ENCODE peak calls at places on chromosome 7, in seven cellular contexts. One of them, this sample, is unnamed. For H3K4me1, the result is how much of the 10 kb centered on the place peaks cover.

GRCh38 chr7:41711283-41712064 is 8.6 kb upstream of the INHBA start:
- DNase-seq in IMR-90: peak
- DNase-seq in DND-41: peak
- DNase-seq in mucosa of descending colon: no peak
- DNase-seq in MM.1S: peak
- DNase-seq in uterus: no peak
- DNase-seq in Peyer's patch: peak
- DNase-seq in this sample: peak

GRCh38 chr7:4051696-4052095 is 630.4 kb upstream of the FOXK1 start:
- DNase-seq in IMR-90: no peak
- DNase-seq in DND-41: no peak
- DNase-seq in mucosa of descending colon: no peak
- DNase-seq in MM.1S: no peak
- DNase-seq in uterus: no peak
- DNase-seq in Peyer's patch: no peak
- DNase-seq in this sample: no peak

GRCh38 chr7:137801003-137801402 is 45.8 kb downstream of the DGKI start:
- DNase-seq in IMR-90: peak
- DNase-seq in DND-41: no peak
- DNase-seq in mucosa of descending colon: no peak
- DNase-seq in MM.1S: no peak
- DNase-seq in uterus: no peak
- DNase-seq in Peyer's patch: no peak
- DNase-seq in this sample: no peak

GRCh38 chr7:18855796-18856195 is 261.6 kb downstream of the TWIST1 start:
- DNase-seq in IMR-90: peak
- DNase-seq in DND-41: no peak
- DNase-seq in mucosa of descending colon: no peak
- DNase-seq in MM.1S: no peak
- DNase-seq in uterus: no peak
- DNase-seq in Peyer's patch: no peak
- DNase-seq in this sample: no peak

GRCh38 chr7:43491984-43492383 is 90.9 kb upstream of the STK17A start:
- DNase-seq in IMR-90: peak
- DNase-seq in DND-41: no peak
- DNase-seq in mucosa of descending colon: no peak
- DNase-seq in MM.1S: no peak
- DNase-seq in uterus: no peak
- DNase-seq in Peyer's patch: no peak
- DNase-seq in this sample: no peak

GRCh38 chr7:139775829-139776266 is 1.9 kb downstream of the HIPK2 start:
- DNase-seq in IMR-90: peak
- DNase-seq in DND-41: peak
- DNase-seq in mucosa of descending colon: no peak
- DNase-seq in MM.1S: peak
- DNase-seq in uterus: peak
- DNase-seq in Peyer's patch: peak
- DNase-seq in this sample: peak

GRCh38 chr7:143351060-143351459 is 11.5 kb downstream of the FAM131B start:
- DNase-seq in IMR-90: no peak
- DNase-seq in DND-41: no peak
- DNase-seq in mucosa of descending colon: no peak
- DNase-seq in MM.1S: no peak
- DNase-seq in uterus: no peak
- DNase-seq in Peyer's patch: no peak
- DNase-seq in this sample: no peak

GRCh38 chr7:121576148-121576921 is 180.2 kb upstream of the FAM3C start:
- DNase-seq in IMR-90: no peak
- DNase-seq in DND-41: no peak
- DNase-seq in mucosa of descending colon: no peak
- DNase-seq in MM.1S: no peak
- DNase-seq in uterus: no peak
- DNase-seq in Peyer's patch: no peak
- DNase-seq in this sample: no peak

GRCh38 chr7:27175626-27176342 is 1.7 kb upstream of the HOXA10 start:
- DNase-seq in IMR-90: no peak
- DNase-seq in DND-41: no peak
- DNase-seq in mucosa of descending colon: peak
- DNase-seq in MM.1S: no peak
- DNase-seq in uterus: peak
- DNase-seq in Peyer's patch: peak
- DNase-seq in this sample: no peak

GRCh38 chr7:142338633-142339501 is 81.0 kb upstream of the PRSS58 start:
- DNase-seq in IMR-90: peak
- DNase-seq in DND-41: peak
- DNase-seq in mucosa of descending colon: no peak
- DNase-seq in MM.1S: no peak
- DNase-seq in uterus: no peak
- DNase-seq in Peyer's patch: no peak
- DNase-seq in this sample: no peak

GRCh38 chr7:32061346-32061745 is 8.9 kb downstream of the PDE1C start:
- DNase-seq in IMR-90: no peak
- DNase-seq in DND-41: no peak
- DNase-seq in mucosa of descending colon: no peak
- DNase-seq in MM.1S: no peak
- DNase-seq in uterus: no peak
- DNase-seq in Peyer's patch: no peak
- DNase-seq in this sample: no peak

GRCh38 chr7:19575909-19576557 is 132.8 kb downstream of the POLR1F start:
- DNase-seq in IMR-90: no peak
- DNase-seq in DND-41: no peak
- DNase-seq in mucosa of descending colon: no peak
- DNase-seq in MM.1S: no peak
- DNase-seq in uterus: no peak
- DNase-seq in Peyer's patch: no peak
- DNase-seq in this sample: no peak

GRCh38 chr7:86914468-86915054 is 144.9 kb downstream of the ELAPOR2 start:
- DNase-seq in IMR-90: peak
- DNase-seq in DND-41: no peak
- DNase-seq in mucosa of descending colon: no peak
- DNase-seq in MM.1S: peak
- DNase-seq in uterus: no peak
- DNase-seq in Peyer's patch: no peak
- DNase-seq in this sample: no peak

GRCh38 chr7:51133992-51134391 is 182.6 kb downstream of the COBL start:
- DNase-seq in IMR-90: no peak
- DNase-seq in DND-41: no peak
- DNase-seq in mucosa of descending colon: no peak
- DNase-seq in MM.1S: no peak
- DNase-seq in uterus: no peak
- DNase-seq in Peyer's patch: no peak
- DNase-seq in this sample: no peak

GRCh38 chr7:7254319-7254718 is 72.0 kb downstream of the C1GALT1 start:
- DNase-seq in IMR-90: no peak
- DNase-seq in DND-41: no peak
- DNase-seq in mucosa of descending colon: no peak
- DNase-seq in MM.1S: no peak
- DNase-seq in uterus: no peak
- DNase-seq in Peyer's patch: no peak
- DNase-seq in this sample: no peak

GRCh38 chr7:111752022-111752582 is 189.8 kb upstream of the IMMP2L start:
- DNase-seq in IMR-90: peak
- DNase-seq in DND-41: peak
- DNase-seq in mucosa of descending colon: peak
- DNase-seq in MM.1S: peak
- DNase-seq in uterus: peak
- DNase-seq in Peyer's patch: peak
- DNase-seq in this sample: peak

GRCh38 chr7:112182749-112183148 is 23.4 kb downstream of the DOCK4 start:
- DNase-seq in IMR-90: no peak
- DNase-seq in DND-41: no peak
- DNase-seq in mucosa of descending colon: no peak
- DNase-seq in MM.1S: no peak
- DNase-seq in uterus: no peak
- DNase-seq in Peyer's patch: no peak
- DNase-seq in this sample: no peak

GRCh38 chr7:93232673-93233018 is 480 bp downstream of the VPS50 start:
- DNase-seq in IMR-90: no peak
- DNase-seq in DND-41: no peak
- DNase-seq in mucosa of descending colon: no peak
- DNase-seq in MM.1S: no peak
- DNase-seq in uterus: no peak
- DNase-seq in Peyer's patch: no peak
- DNase-seq in this sample: no peak

GRCh38 chr7:1534330-1535099 is 4.0 kb downstream of the MAFK start:
- DNase-seq in IMR-90: no peak
- DNase-seq in DND-41: no peak
- DNase-seq in mucosa of descending colon: peak
- DNase-seq in MM.1S: no peak
- DNase-seq in uterus: no peak
- DNase-seq in Peyer's patch: no peak
- DNase-seq in this sample: no peak
- H3K4me1 ChIP-seq in IMR-90: under half
- H3K4me1 ChIP-seq in DND-41: under half
- H3K4me1 ChIP-seq in mucosa of descending colon: under half
- H3K4me1 ChIP-seq in MM.1S: under half
- H3K4me1 ChIP-seq in uterus: under half
- H3K4me1 ChIP-seq in Peyer's patch: half or more
- H3K4me1 ChIP-seq in this sample: under half

GRCh38 chr7:824106-824505 is 8.2 kb upstream of the SUN1 start:
- DNase-seq in IMR-90: no peak
- DNase-seq in DND-41: no peak
- DNase-seq in mucosa of descending colon: peak
- DNase-seq in MM.1S: no peak
- DNase-seq in uterus: no peak
- DNase-seq in Peyer's patch: no peak
- DNase-seq in this sample: no peak
- H3K4me1 ChIP-seq in IMR-90: under half
- H3K4me1 ChIP-seq in DND-41: under half
- H3K4me1 ChIP-seq in mucosa of descending colon: under half
- H3K4me1 ChIP-seq in MM.1S: under half
- H3K4me1 ChIP-seq in uterus: under half
- H3K4me1 ChIP-seq in Peyer's patch: under half
- H3K4me1 ChIP-seq in this sample: under half

GRCh38 chr7:107789647-107790046 is 13.4 kb downstream of the SLC26A3 start:
- DNase-seq in IMR-90: no peak
- DNase-seq in DND-41: no peak
- DNase-seq in mucosa of descending colon: no peak
- DNase-seq in MM.1S: no peak
- DNase-seq in uterus: no peak
- DNase-seq in Peyer's patch: no peak
- DNase-seq in this sample: no peak
- H3K4me1 ChIP-seq in IMR-90: under half
- H3K4me1 ChIP-seq in DND-41: under half
- H3K4me1 ChIP-seq in mucosa of descending colon: under half
- H3K4me1 ChIP-seq in MM.1S: under half
- H3K4me1 ChIP-seq in uterus: under half
- H3K4me1 ChIP-seq in Peyer's patch: under half
- H3K4me1 ChIP-seq in this sample: under half

DNA sequence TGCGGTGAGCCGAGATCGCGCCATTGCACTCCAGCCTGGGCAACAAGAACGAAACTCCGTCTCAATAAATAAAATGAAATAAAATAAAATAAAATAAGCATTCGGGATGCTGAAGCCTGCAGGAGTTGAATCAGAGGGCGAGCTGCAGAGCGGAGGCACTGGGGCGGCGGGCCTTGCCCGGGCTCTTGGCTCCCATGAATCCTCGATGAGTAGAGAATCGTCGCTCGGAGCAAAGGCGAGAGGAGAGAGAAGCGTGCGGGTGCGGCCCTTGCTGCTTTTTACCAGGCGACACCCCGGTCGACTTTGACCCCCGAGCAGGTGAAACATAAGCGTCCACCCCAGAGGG is 168.3 kb downstream of the UBE2H start:
- DNase-seq in IMR-90: no peak
- DNase-seq in DND-41: no peak
- DNase-seq in mucosa of descending colon: no peak
- DNase-seq in MM.1S: no peak
- DNase-seq in uterus: no peak
- DNase-seq in Peyer's patch: no peak
- DNase-seq in this sample: no peak
- H3K4me1 ChIP-seq in IMR-90: under half
- H3K4me1 ChIP-seq in DND-41: under half
- H3K4me1 ChIP-seq in mucosa of descending colon: half or more
- H3K4me1 ChIP-seq in MM.1S: under half
- H3K4me1 ChIP-seq in uterus: under half
- H3K4me1 ChIP-seq in Peyer's patch: half or more
- H3K4me1 ChIP-seq in this sample: under half

GRCh38 chr7:158446706-158447105 is 140.9 kb downstream of the PTPRN2 start:
- DNase-seq in IMR-90: no peak
- DNase-seq in DND-41: no peak
- DNase-seq in mucosa of descending colon: no peak
- DNase-seq in MM.1S: no peak
- DNase-seq in uterus: no peak
- DNase-seq in Peyer's patch: peak
- DNase-seq in this sample: no peak

GRCh38 chr7:158449266-158449665 is 138.4 kb downstream of the PTPRN2 start:
- DNase-seq in IMR-90: no peak
- DNase-seq in DND-41: no peak
- DNase-seq in mucosa of descending colon: no peak
- DNase-seq in MM.1S: no peak
- DNase-seq in uterus: no peak
- DNase-seq in Peyer's patch: peak
- DNase-seq in this sample: no peak

GRCh38 chr7:158446281-158446680 is 141.3 kb downstream of the PTPRN2 start:
- DNase-seq in IMR-90: no peak
- DNase-seq in DND-41: no peak
- DNase-seq in mucosa of descending colon: no peak
- DNase-seq in MM.1S: no peak
- DNase-seq in uterus: no peak
- DNase-seq in Peyer's patch: peak
- DNase-seq in this sample: no peak

GRCh38 chr7:158448701-158449100 is 138.9 kb downstream of the PTPRN2 start:
- DNase-seq in IMR-90: no peak
- DNase-seq in DND-41: no peak
- DNase-seq in mucosa of descending colon: no peak
- DNase-seq in MM.1S: no peak
- DNase-seq in uterus: no peak
- DNase-seq in Peyer's patch: peak
- DNase-seq in this sample: no peak

GRCh38 chr7:158447206-158448171 is 140.1 kb downstream of the PTPRN2 start:
- DNase-seq in IMR-90: no peak
- DNase-seq in DND-41: no peak
- DNase-seq in mucosa of descending colon: no peak
- DNase-seq in MM.1S: no peak
- DNase-seq in uterus: no peak
- DNase-seq in Peyer's patch: no peak
- DNase-seq in this sample: no peak
- H3K4me1 ChIP-seq in IMR-90: under half
- H3K4me1 ChIP-seq in DND-41: under half
- H3K4me1 ChIP-seq in mucosa of descending colon: under half
- H3K4me1 ChIP-seq in MM.1S: under half
- H3K4me1 ChIP-seq in uterus: under half
- H3K4me1 ChIP-seq in Peyer's patch: under half
- H3K4me1 ChIP-seq in this sample: under half

This sample was measured in lung.